ENCODE peak calls at places on chromosomes 3 and 15, in eight cellular contexts. Y is HFF-Myc; D is stimulated activated naive CD4-positive, alpha-beta T cell treated with Interleukin-2 at 50 U/mL for 16 hours; A is HFFc6; G is neural progenitor cell; B is stomach; R is stimulated activated naive CD8-positive, alpha-beta T cell treated with anti-CD3 and anti-CD28 coated beads, Interleukin-15, amount 100 ng/mL, for 72 hours; Q is AG09309. P is an unnamed sample.

GRCh38 chr3:129061888-129062834 is 1.6 kb downstream of the GP9 start:
- DNase-seq in Y (no peak), D (no peak), A (no peak), G (no peak), B (no peak), R (no peak), Q (no peak), P (no peak)

GRCh38 chr3:115616461-115616860 is 6.8 kb upstream of the GAP43 start:
- DNase-seq in Y (no peak), D (no peak), A (no peak), G (no peak), B (no peak), R (no peak), Q (no peak), P (no peak)

GRCh38 chr3:168094877-168095610 is 680 bp downstream of the GOLIM4 start:
- DNase-seq in Y (peak; percentile 48), D (peak; percentile 5), A (peak; percentile 75), G (peak; percentile 82), B (peak; percentile 48), R (peak; percentile 52), Q (no peak), P (peak; percentile 79)

GRCh38 chr3:139235192-139235591 is 108.6 kb upstream of the MRPS22 start:
- DNase-seq in Y (no peak), D (no peak), A (no peak), G (no peak), B (no peak), R (no peak), Q (no peak), P (peak; percentile 18)

GRCh38 chr3:156694536-156694935 is 20.1 kb downstream of the TIPARP start:
- DNase-seq in Y (no peak), D (no peak), A (peak; percentile 58), G (no peak), B (no peak), R (no peak), Q (no peak), P (no peak)

GRCh38 chr3:178086419-178086818 is 449.8 kb upstream of the KCNMB2 start:
- DNase-seq in Y (no peak), D (no peak), A (no peak), G (no peak), B (no peak), R (no peak), Q (no peak), P (no peak)

GRCh38 chr3:193134895-193135294 is 106.1 kb upstream of the PLAAT1 start:
- DNase-seq in Y (peak; percentile 31), D (no peak), A (peak; percentile 81), G (no peak), B (no peak), R (no peak), Q (peak; percentile 51), P (peak; percentile 73)

GRCh38 chr3:183149915-183150825 is 12.4 kb downstream of the LAMP3 start:
- DNase-seq in Y (no peak), D (no peak), A (no peak), G (no peak), B (no peak), R (no peak), Q (no peak), P (peak; percentile 37)

GRCh38 chr3:8987673-8988655 is 24.7 kb upstream of the RAD18 start:
- DNase-seq in Y (no peak), D (peak; percentile 0), A (peak; percentile 48), G (peak; percentile 83), B (peak; percentile 76), R (peak; percentile 66), Q (no peak), P (peak; percentile 70)

GRCh38 chr15:62952969-62953368 is 89.6 kb upstream of the TPM1 start:
- DNase-seq in Y (no peak), D (no peak), A (no peak), G (no peak), B (no peak), R (no peak), Q (no peak), P (no peak)

GRCh38 chr15:33963831-33964664 is 4.2 kb upstream of the CHRM5 start:
- DNase-seq in Y (no peak), D (no peak), A (peak; percentile 37), G (peak; percentile 50), B (no peak), R (no peak), Q (no peak), P (peak; percentile 57)

GRCh38 chr3:185915642-185916041 is 22.2 kb downstream of the TRA2B start:
- DNase-seq in Y (no peak), D (no peak), A (no peak), G (no peak), B (no peak), R (no peak), Q (no peak), P (no peak)

GRCh38 chr3:118628704-118629341 is 405.8 kb downstream of the IGSF11 start:
- DNase-seq in Y (peak; percentile 6), D (no peak), A (peak; percentile 5), G (peak; percentile 88), B (peak; percentile 58), R (peak; percentile 14), Q (no peak), P (no peak)

GRCh38 chr3:71172951-71173350 is 410.6 kb downstream of the FOXP1 start:
- DNase-seq in Y (no peak), D (no peak), A (peak; percentile 11), G (no peak), B (no peak), R (no peak), Q (peak; percentile 83), P (peak; percentile 74)

GRCh38 chr15:62103431-62103830 is 36.7 kb downstream of the C2CD4A start:
- DNase-seq in Y (no peak), D (no peak), A (no peak), G (no peak), B (no peak), R (no peak), Q (no peak), P (no peak)

GRCh38 chr15:59886476-59886875 is 117.6 kb upstream of the FOXB1 start:
- DNase-seq in Y (no peak), D (no peak), A (no peak), G (no peak), B (no peak), R (no peak), Q (no peak), P (no peak)

GRCh38 chr3:197257711-197258110 is 40.7 kb downstream of the DLG1 start:
- DNase-seq in Y (no peak), D (no peak), A (no peak), G (no peak), B (no peak), R (no peak), Q (no peak), P (no peak)

GRCh38 chr3:126870608-126871210 is 112.2 kb upstream of the PLXNA1 start:
- DNase-seq in Y (no peak), D (no peak), A (no peak), G (no peak), B (no peak), R (no peak), Q (no peak), P (no peak)

GRCh38 chr3:36903119-36903882 is 41.6 kb downstream of the TRANK1 start:
- DNase-seq in Y (no peak), D (no peak), A (no peak), G (no peak), B (no peak), R (no peak), Q (no peak), P (no peak)

P was measured in foreskin fibroblast.